ENCODE peak calls at places on chromosomes 7 and 10, in nine cellular contexts. A is NCI-H1930; D is effector memory CD8-positive, alpha-beta T cell; W is GM06990; K is SW 1271; Q is ELF-1; Z is NCI-H1436; N is AG09309; C is fibroblast of the conjunctiva. P is an unnamed sample.

GRCh38 chr7:8425223-8425622 is 8.2 kb upstream of the NXPH1 start:
- DNase-seq in A (no peak), D (no peak), W (no peak), K (no peak), Q (no peak), Z (no peak), N (no peak), C (no peak), P (no peak)

GRCh38 chr10:59700709-59701108 is 8.9 kb downstream of the SLC16A9 start:
- DNase-seq in A (no peak), D (no peak), W (no peak), K (no peak), Q (peak), Z (no peak), N (no peak), C (no peak), P (no peak)

GRCh38 chr10:80509108-80509402 is 28.6 kb upstream of the SH2D4B start:
- DNase-seq in A (no peak), D (no peak), W (no peak), K (no peak), Q (no peak), Z (no peak), N (no peak), C (no peak), P (no peak)

GRCh38 chr7:91357379-91357778 is 93.1 kb downstream of the FZD1 start:
- DNase-seq in A (no peak), D (no peak), W (no peak), K (no peak), Q (no peak), Z (no peak), N (no peak), C (peak), P (no peak)

GRCh38 chr7:18087687-18088078 is 60.0 kb upstream of the PRPS1L1 start:
- DNase-seq in A (no peak), D (no peak), W (no peak), K (no peak), Q (peak), Z (no peak), N (no peak), C (no peak), P (no peak)

GRCh38 chr7:26508917-26509316 is 217.3 kb downstream of the SNX10 start:
- DNase-seq in A (no peak), D (no peak), W (no peak), K (no peak), Q (no peak), Z (peak), N (no peak), C (no peak), P (no peak)

GRCh38 chr7:2554654-2555053 is 670 bp downstream of the BRAT1 start:
- DNase-seq in A (no peak), D (no peak), W (no peak), K (no peak), Q (peak), Z (no peak), N (no peak), C (no peak), P (no peak)

GRCh38 chr7:11702938-11703337 is 129.1 kb downstream of the THSD7A start:
- DNase-seq in A (no peak), D (no peak), W (no peak), K (no peak), Q (no peak), Z (no peak), N (no peak), C (no peak), P (no peak)

GRCh38 chr10:6511347-6511746 is 68.7 kb downstream of the PRKCQ start:
- DNase-seq in A (no peak), D (no peak), W (no peak), K (no peak), Q (no peak), Z (no peak), N (no peak), C (no peak), P (no peak)

GRCh38 chr10:69467928-69468770 is 16.9 kb downstream of the TSPAN15 start:
- DNase-seq in A (no peak), D (no peak), W (no peak), K (no peak), Q (no peak), Z (no peak), N (no peak), C (no peak), P (no peak)

GRCh38 chr7:121166885-121167284 is 161.9 kb upstream of the WNT16 start:
- DNase-seq in A (no peak), D (no peak), W (no peak), K (no peak), Q (peak), Z (no peak), N (no peak), C (no peak), P (no peak)

GRCh38 chr7:34652784-34653183 is 5.2 kb upstream of the NPSR1 start:
- DNase-seq in A (no peak), D (no peak), W (no peak), K (no peak), Q (no peak), Z (no peak), N (no peak), C (no peak), P (no peak)

P was measured in AG04450.